ENCODE peak calls at places on chromosomes 1 and 21, in four cellular contexts. H is IMR-90, D is H9, S is H1. G is an unnamed sample.

GRCh38 chr21:36847189-36847588 is 119.3 kb downstream of the HLCS start:
- DNase-seq in S (no peak), D (no peak), H (peak; percentile 85), G (peak; percentile 59)

GRCh38 chr1:226268421-226269124 is 40.4 kb downstream of the LIN9 start:
- DNase-seq in S (no peak), D (no peak), H (peak; percentile 75), G (no peak)

GRCh38 chr1:117573386-117574040 is 32.3 kb upstream of the TENT5C start:
- DNase-seq in S (no peak), H (peak; percentile 26), D (peak; percentile 23), G (no peak)

GRCh38 chr1:115363171-115363570 is 25.1 kb upstream of the NGF start:
- DNase-seq in S (no peak), H (no peak), D (no peak), G (no peak)

GRCh38 chr21:42097860-42098259 is 26.7 kb downstream of the UMODL1 start:
- DNase-seq in D (no peak), S (no peak), H (peak; percentile 99), G (no peak)

GRCh38 chr1:71565267-71565666 is 484.4 kb upstream of the ZRANB2 start:
- DNase-seq in H (peak; percentile 83), D (no peak), S (no peak), G (no peak)

GRCh38 chr21:33046455-33046854 is 20.7 kb downstream of the OLIG2 start:
- DNase-seq in S (no peak), D (no peak), H (no peak), G (no peak)

GRCh38 chr1:17624540-17625256 is 85.2 kb downstream of the ARHGEF10L start:
- DNase-seq in D (no peak), S (no peak), H (peak; percentile 39), G (no peak)

GRCh38 chr1:183585038-183585437 is 5.2 kb downstream of the NCF2 start:
- DNase-seq in S (no peak), D (no peak), H (no peak), G (no peak)

DNA sequence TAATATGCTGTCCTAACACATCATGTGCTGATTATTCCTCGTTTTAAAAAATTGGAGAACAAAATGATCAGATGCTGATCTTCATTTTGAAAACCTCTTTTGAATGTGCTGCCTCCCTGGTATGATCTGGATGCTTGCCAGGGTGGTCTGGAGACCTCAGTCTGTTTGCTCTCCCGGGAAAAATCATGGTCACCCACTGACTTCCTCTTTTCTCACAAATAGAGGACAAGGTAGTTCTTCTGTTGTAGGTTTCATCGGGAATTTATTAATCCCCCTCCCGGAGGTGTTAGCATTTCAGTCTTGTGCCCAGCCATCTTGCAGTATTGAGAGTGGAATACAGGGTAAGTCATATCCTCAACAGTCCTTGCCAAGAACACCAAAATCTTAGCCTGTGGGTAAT is 234.4 kb downstream of the SETD4 start:
- DNase-seq in H (no peak), D (no peak), S (no peak), G (no peak)
- H2BK5ac ChIP-seq in H (no peak overlapping the region), D (no peak overlapping the region), S (no peak overlapping the region), G (no peak overlapping the region)

GRCh38 chr1:64655861-64656260 is 89.0 kb upstream of the RAVER2 start:
- DNase-seq in D (no peak), S (no peak), H (no peak), G (no peak)

GRCh38 chr1:64654519-64655341 is 90.1 kb upstream of the RAVER2 start:
- DNase-seq in S (no peak), D (no peak), H (peak; percentile 23), G (no peak)

GRCh38 chr1:64663654-64664053 is 81.2 kb upstream of the RAVER2 start:
- DNase-seq in D (peak; percentile 50), H (peak; percentile 7), S (peak; percentile 52), G (peak; percentile 66)

GRCh38 chr1:64664287-64664686 is 80.6 kb upstream of the RAVER2 start:
- DNase-seq in H (no peak), S (no peak), D (no peak), G (no peak)

DNA sequence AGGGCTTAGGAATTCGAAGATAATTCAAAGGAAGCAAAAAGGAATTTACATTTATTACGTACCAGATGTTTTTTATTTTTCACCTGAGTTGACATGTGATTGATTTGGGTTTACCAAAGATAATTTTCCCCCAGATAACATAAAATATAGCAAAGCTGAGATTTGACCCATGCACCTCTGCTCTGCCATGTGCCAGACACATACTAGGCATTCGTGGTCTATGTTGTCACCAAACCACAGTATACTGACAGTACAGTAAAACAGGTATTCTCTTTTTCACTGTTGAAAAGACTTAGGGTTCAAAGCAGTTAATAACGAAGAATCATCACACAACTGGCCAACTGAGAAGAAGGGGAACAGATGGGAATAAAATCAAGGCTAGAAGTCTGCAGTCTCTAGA is 85.4 kb upstream of the RAVER2 start:
- DNase-seq in H (no peak), D (no peak), S (no peak), G (no peak)
- H4K5ac ChIP-seq in H (no peak overlapping the region), D (no peak overlapping the region), S (no peak overlapping the region), G (no peak overlapping the region)

DNA sequence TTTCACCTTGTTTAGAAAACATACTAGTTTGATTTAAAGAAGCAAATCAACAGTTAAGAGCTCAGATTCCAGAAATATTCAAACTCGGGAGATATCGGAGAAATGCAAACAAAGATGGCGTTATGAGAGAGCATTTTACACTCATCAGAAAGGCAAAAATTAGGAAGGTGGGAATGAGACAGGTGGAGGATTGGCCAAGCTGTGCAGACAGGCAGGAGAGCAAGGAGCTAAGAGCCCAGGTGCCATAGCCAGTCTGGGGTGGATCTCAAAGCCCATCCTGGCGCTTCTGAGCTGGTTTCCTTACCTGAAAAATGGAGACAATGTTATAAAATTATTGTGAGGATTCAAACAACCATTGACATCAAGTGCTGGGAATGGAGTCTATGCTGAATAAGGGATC is 19.6 kb upstream of the TARDBP start:
- DNase-seq in S (no peak), D (no peak), H (no peak), G (no peak)
- H2BK5ac ChIP-seq in S (no peak overlapping the region), D (no peak overlapping the region), H (no peak overlapping the region), G (no peak overlapping the region)

DNA sequence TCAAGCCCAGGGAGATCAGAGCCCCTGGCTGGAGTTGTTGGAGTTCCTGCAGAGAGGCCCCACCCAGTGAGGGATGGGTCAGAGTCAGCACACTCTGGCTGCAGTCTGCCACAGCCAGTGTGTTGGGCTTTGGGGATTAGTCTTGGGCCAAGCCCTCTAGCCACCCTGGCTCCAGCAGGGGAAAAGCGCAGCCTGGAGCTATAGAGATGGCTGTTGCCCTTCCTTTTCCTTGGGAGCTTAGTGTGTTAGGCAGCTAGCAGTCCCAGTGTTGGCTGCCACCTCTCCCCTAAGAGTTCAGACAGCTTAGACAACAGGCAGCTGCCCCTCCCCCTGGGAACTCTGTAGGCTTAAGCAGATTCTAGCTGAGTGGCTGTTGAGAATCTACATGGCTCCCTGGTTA is 45.1 kb downstream of the DPT start:
- DNase-seq in H (no peak), D (no peak), S (no peak), G (no peak)
- H4K5ac ChIP-seq in H (no peak overlapping the region), D (no peak overlapping the region), S (no peak overlapping the region), G (no peak overlapping the region)

DNA sequence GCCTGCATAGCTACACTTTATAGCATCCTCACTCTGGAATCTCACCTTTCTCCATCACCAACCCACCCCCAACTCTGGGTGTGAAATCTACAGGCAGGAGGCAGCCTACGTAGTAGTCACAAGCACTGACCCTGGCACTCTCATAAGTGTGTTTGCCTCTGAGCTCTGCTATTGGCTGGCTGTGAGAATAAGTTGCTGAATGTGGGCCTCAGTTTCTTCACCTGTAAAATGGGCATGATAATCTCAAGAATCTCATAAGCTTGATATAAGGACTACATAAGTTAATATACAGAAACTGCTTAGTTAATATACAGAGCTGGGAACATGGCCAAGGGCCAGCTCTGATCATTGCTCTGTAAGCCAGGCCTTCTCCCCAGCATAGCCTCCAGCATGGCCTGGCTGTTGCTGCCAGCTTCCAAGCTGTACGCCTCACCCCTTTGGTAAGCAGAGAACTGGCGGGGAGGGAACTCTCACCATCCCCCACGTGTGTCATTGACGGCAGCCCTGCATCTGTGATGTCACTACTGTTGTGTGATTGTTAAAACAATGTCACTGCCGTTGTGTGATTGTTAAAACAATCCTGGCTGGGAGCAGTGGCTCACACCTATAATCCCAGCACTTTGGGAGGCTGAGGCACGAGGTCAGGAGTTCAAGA is 53.3 kb downstream of the SYF2 start:
- DNase-seq in H (peak; percentile 22), S (peak; percentile 28), D (no peak), G (no peak)
- H2BK5ac ChIP-seq in H (no peak overlapping the region), S (no peak overlapping the region), D (no peak overlapping the region), G (no peak overlapping the region)

DNA sequence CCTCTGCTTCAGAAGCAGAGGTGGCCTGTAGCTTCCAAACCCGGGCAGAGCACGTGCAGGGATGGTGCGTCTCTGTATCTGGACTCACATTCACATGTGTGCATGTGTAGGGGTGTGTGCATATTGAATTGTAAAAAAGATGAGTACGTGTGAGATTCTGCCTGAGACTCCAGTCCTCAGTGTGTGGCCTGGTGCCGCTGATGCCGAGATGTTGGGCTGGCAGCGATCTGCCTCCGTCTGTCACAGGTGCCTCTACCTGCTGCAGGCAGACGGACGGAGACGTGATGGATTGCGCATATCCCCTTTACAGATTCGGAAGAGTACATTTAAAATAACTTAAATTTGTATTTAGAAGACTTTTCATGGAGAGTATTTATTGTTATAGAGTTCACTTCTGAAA is 53.6 kb downstream of the ADARB1 start:
- DNase-seq in S (no peak), D (no peak), H (no peak), G (no peak)
- H4K5ac ChIP-seq in S (no peak overlapping the region), D (no peak overlapping the region), H (no peak overlapping the region), G (no peak overlapping the region)

DNA sequence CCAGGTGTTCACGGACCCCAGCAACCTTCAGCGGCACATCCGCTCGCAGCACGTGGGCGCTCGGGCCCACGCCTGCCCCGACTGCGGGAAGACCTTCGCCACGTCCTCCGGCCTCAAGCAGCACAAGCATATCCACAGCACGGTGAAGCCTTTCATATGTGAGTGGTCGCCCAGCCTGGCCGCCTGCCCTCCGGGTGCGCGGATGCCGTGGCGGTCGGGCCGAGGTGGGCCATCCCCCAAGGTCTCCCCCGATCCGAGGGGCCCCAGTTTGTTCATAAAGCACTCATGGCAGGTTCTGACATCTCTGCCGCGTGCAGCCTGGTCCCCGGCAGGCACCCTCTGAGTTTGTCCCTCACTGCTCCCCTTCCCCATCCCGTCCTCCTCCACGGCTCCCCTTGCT is 49.0 kb upstream of the ARHGEF16 start:
- DNase-seq in S (no peak), H (no peak), D (no peak), G (no peak)
- H2BK5ac ChIP-seq in S (no peak overlapping the region), H (no peak overlapping the region), D (no peak overlapping the region), G (no peak overlapping the region)